ENCODE peak calls at places on chromosome 3, in ten cellular contexts. J is AG04450, E is WERI-Rb-1, T is astrocyte of the spinal cord, Z is tibial nerve, I is H7, C is choroid plexus epithelial cell, K is kidney, G is GM06990, V is SJCRH30. P is an unnamed sample.

GRCh38 chr3:11624161-11624560 is 19.6 kb downstream of the VGLL4 start:
- DNase-seq in G (peak), V (no peak), J (no peak), C (peak), E (no peak), I (no peak), T (no peak), K (no peak), Z (no peak), P (peak)

GRCh38 chr3:59839283-59839682 is 789.5 kb upstream of the CFAP20DC start:
- DNase-seq in I (no peak), V (no peak), E (no peak), J (peak), C (peak), Z (no peak), T (peak), G (peak), K (no peak), P (peak)

GRCh38 chr3:194773666-194774455 is 88.2 kb downstream of the FAM43A start:
- DNase-seq in T (no peak), Z (no peak), I (no peak), C (no peak), K (no peak), J (no peak), G (no peak), V (no peak), E (no peak), P (peak)

GRCh38 chr3:150775001-150775599 is 12.1 kb upstream of the SIAH2 start:
- DNase-seq in Z (no peak), J (peak), G (no peak), K (no peak), T (peak), I (no peak), V (peak), E (no peak), C (peak), P (peak)

GRCh38 chr3:197456271-197457091 is 99.3 kb downstream of the BDH1 start:
- DNase-seq in V (peak), I (peak), T (peak), J (peak), G (peak), E (no peak), Z (peak), C (peak), K (peak), P (peak)

GRCh38 chr3:179264456-179264855 is 13.5 kb upstream of the KCNMB3 start:
- DNase-seq in C (no peak), E (no peak), V (no peak), I (no peak), T (no peak), Z (no peak), G (no peak), J (no peak), K (no peak), P (no peak)

GRCh38 chr3:149600619-149601018 is 57.2 kb downstream of the WWTR1 start:
- DNase-seq in I (no peak), J (no peak), C (no peak), T (no peak), Z (no peak), G (no peak), K (no peak), E (no peak), V (no peak), P (no peak)

GRCh38 chr3:70911719-70912118 is 599.3 kb upstream of the MDFIC2 start:
- DNase-seq in G (no peak), Z (no peak), T (no peak), V (no peak), E (no peak), J (no peak), C (no peak), I (no peak), K (no peak), P (no peak)

GRCh38 chr3:70097084-70097483 is 97.6 kb downstream of the SAMMSON start:
- DNase-seq in K (no peak), T (no peak), G (no peak), I (no peak), C (no peak), J (no peak), Z (no peak), V (no peak), E (no peak), P (no peak)

GRCh38 chr3:100525753-100526612 is 33.6 kb downstream of the TMEM45A start:
- DNase-seq in V (no peak), E (no peak), J (no peak), I (no peak), G (no peak), C (peak), T (peak), K (no peak), Z (no peak), P (peak)

GRCh38 chr3:60192297-60193114 is 1058.7 kb downstream of the FHIT start:
- DNase-seq in C (no peak), V (no peak), K (no peak), J (no peak), G (peak), I (no peak), T (no peak), Z (no peak), E (no peak), P (no peak)

GRCh38 chr3:110157221-110157620 is 819.9 kb upstream of the DPPA4 start:
- DNase-seq in I (no peak), C (no peak), G (no peak), K (no peak), E (no peak), Z (no peak), V (peak), T (no peak), J (no peak), P (no peak)

GRCh38 chr3:11145888-11146287 is 8.4 kb upstream of the HRH1 start:
- DNase-seq in T (peak), K (no peak), E (no peak), I (no peak), V (no peak), J (peak), G (no peak), C (peak), Z (no peak), P (peak)

GRCh38 chr3:136624894-136625815 is 127.0 kb downstream of the STAG1 start:
- DNase-seq in E (no peak), I (peak), Z (no peak), T (no peak), V (no peak), J (no peak), C (peak), K (no peak), G (no peak), P (no peak)

GRCh38 chr3:185052631-185053030 is 100.2 kb downstream of the C3orf70 start:
- DNase-seq in E (no peak), T (no peak), G (no peak), C (no peak), K (no peak), I (no peak), Z (no peak), J (no peak), V (no peak), P (no peak)

GRCh38 chr3:132655471-132655870 is 4.1 kb downstream of the ACAD11 start:
- DNase-seq in J (no peak), G (no peak), I (no peak), E (no peak), V (no peak), Z (no peak), K (no peak), T (no peak), C (no peak), P (no peak)

GRCh38 chr3:138812806-138813205 is 21.9 kb downstream of the PIK3CB start:
- DNase-seq in I (no peak), E (no peak), T (peak), G (no peak), J (no peak), K (no peak), Z (no peak), C (peak), V (no peak), P (peak)

GRCh38 chr3:32743934-32744333 is 58.9 kb downstream of the CNOT10 start:
- DNase-seq in Z (no peak), E (no peak), C (peak), K (no peak), V (no peak), G (no peak), T (no peak), J (peak), I (no peak), P (peak)

GRCh38 chr3:85785766-85786165 is 827.0 kb downstream of the CADM2 start:
- DNase-seq in J (no peak), Z (no peak), E (no peak), C (peak), V (no peak), G (no peak), I (no peak), T (no peak), K (no peak), P (peak)

GRCh38 chr3:183766745-183767606 is 58.4 kb downstream of the MAP6D1 start:
- DNase-seq in K (no peak), V (peak), T (peak), E (peak), Z (peak), G (peak), I (peak), C (peak), J (no peak), P (peak)

DNA sequence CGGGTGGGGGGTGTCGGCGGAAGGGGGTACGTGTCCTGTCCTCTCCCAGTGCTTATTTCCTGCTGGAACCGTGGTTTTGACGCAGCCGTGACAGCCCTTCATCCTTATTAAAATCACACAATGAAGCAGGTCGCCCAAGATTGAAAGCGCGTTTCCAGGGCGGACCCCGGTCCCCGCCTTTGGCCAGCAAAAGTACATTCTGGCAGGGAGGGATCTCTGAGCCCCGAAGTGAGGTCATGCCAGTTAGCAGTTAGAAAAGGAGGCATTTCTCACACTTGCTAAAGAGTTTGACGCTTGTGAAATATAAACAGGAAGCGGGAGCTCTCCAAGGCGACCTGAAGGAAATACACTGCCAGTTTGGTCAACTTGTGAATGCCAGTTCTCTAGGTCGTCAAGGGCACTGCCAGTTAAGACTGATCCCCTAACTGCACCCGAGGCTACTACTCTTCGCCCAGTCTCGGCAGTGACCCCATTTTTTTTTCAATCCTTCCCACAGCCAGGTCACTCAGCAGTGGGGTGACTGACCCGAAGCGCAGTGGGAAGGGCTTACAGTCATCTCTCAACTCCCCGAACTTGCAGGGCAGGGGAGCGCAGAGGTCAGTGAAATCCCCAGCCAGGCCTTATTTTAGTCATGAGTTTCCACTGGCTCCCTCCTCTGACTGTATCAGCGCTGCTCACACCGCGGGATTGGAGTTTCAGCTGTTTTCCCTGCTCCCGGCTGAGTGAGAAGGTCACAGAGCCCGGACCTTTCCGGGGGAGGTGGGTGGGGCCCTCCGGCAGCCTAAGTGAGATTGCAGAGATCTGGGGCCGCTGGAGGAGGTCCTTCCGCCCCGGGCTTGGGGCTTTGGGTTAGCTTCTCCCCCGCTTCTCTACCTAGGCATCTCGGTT is 2.0 kb upstream of the BHLHE40 start:
- DNase-seq in T (peak), Z (peak), E (peak), I (peak), J (no peak), K (peak), V (peak), C (peak), G (peak), P (peak)
- H3K4me3 ChIP-seq in T (peak), Z (peak), E (peak), I (peak), J (peak), K (peak), V (peak), C (peak), G (peak), P (peak)

GRCh38 chr3:47781326-47781684 is 388 bp downstream of the SMARCC1 start:
- DNase-seq in K (no peak), Z (peak), V (peak), T (no peak), G (peak), I (peak), J (no peak), E (peak), C (no peak), P (peak)

GRCh38 chr3:47782538-47783308 is 1.0 kb upstream of the SMARCC1 start:
- DNase-seq in V (no peak), I (no peak), T (no peak), E (no peak), C (no peak), Z (no peak), G (peak), K (no peak), J (no peak), P (no peak)

GRCh38 chr3:47780727-47781325 is 867 bp downstream of the SMARCC1 start:
- DNase-seq in G (no peak), I (no peak), T (peak), J (no peak), C (peak), Z (no peak), V (no peak), E (no peak), K (no peak), P (peak)

GRCh38 chr3:47781685-47782537 is at the start of gene SMARCC1:
- DNase-seq in Z (peak), I (peak), T (peak), V (peak), E (peak), C (peak), J (peak), K (peak), G (peak), P (peak)

GRCh38 chr3:47783673-47784072 is 2.0 kb upstream of the SMARCC1 start:
- DNase-seq in I (no peak), T (no peak), C (no peak), J (no peak), E (no peak), G (no peak), Z (no peak), V (no peak), K (no peak), P (no peak)
- H3K4me3 ChIP-seq in I (no peak), T (no peak), C (no peak), J (no peak), E (no peak), G (no peak), Z (no peak), V (no peak), K (no peak), P (no peak)

GRCh38 chr3:187926620-187927019 is 181.4 kb upstream of the BCL6 start:
- DNase-seq in Z (no peak), J (no peak), I (no peak), T (no peak), V (no peak), C (no peak), G (no peak), K (no peak), E (no peak), P (no peak)
- H3K4me3 ChIP-seq in Z (no peak), J (no peak), I (no peak), T (no peak), V (no peak), C (no peak), G (no peak), K (no peak), E (no peak), P (no peak)

GRCh38 chr3:124887996-124888298 is 782 bp upstream of the ITGB5 start:
- DNase-seq in G (no peak), V (no peak), I (no peak), T (no peak), Z (no peak), C (no peak), J (no peak), K (no peak), E (no peak), P (no peak)
- H3K4me3 ChIP-seq in G (peak), V (no peak), I (peak), T (peak), Z (peak), C (peak), J (no peak), K (no peak), E (peak), P (peak)

DNA sequence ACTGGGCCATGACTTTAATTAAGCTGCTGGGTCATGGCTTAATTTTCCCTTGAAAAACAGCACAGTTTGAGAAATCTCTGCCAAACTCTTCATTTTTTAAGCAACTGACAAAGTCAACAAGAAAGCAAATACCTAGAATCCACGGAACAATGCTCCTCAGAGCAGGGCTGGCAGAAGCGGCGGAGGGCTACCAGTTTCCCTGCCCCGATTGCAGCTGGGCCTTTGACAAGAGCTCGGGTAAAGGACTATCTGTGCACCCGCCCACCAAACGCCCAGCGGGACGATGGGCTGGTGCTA is 1.2 kb downstream of the GOLIM4 start:
- DNase-seq in T (no peak), I (no peak), G (no peak), E (no peak), C (peak), K (peak), Z (no peak), V (peak), J (no peak), P (no peak)
- H3K4me3 ChIP-seq in T (peak), I (peak), G (peak), E (peak), C (peak), K (peak), Z (peak), V (peak), J (peak), P (peak)

GRCh38 chr3:4426261-4426781 is 40.7 kb downstream of the SUMF1 start:
- DNase-seq in K (no peak), T (no peak), I (no peak), V (no peak), E (no peak), J (no peak), Z (no peak), C (peak), G (no peak), P (no peak)

GRCh38 chr3:4425707-4426106 is 41.4 kb downstream of the SUMF1 start:
- DNase-seq in G (no peak), E (no peak), K (no peak), C (peak), V (no peak), I (no peak), J (no peak), T (no peak), Z (no peak), P (no peak)

GRCh38 chr3:4425055-4425454 is 42.0 kb downstream of the SUMF1 start:
- DNase-seq in G (no peak), E (no peak), Z (no peak), J (no peak), K (no peak), C (no peak), I (no peak), V (no peak), T (no peak), P (no peak)

GRCh38 chr3:4429648-4430350 is 37.3 kb downstream of the SUMF1 start:
- DNase-seq in E (no peak), V (no peak), Z (no peak), J (no peak), T (no peak), I (no peak), C (no peak), G (no peak), K (no peak), P (no peak)

GRCh38 chr3:4426782-4427344 is 40.2 kb downstream of the SUMF1 start:
- DNase-seq in V (peak), Z (no peak), T (peak), J (peak), E (no peak), K (no peak), G (peak), I (no peak), C (peak), P (peak)
- H3K4me3 ChIP-seq in V (no peak), Z (no peak), T (no peak), J (no peak), E (no peak), K (no peak), G (no peak), I (no peak), C (no peak), P (no peak)

P was measured in foreskin fibroblast.